ENCODE peak calls at places on chromosome 17, in eight cellular contexts. J is A549, O is posterior cingulate gyrus, L is cardiac fibroblast, Q is erythroblast, K is kidney glomerular epithelial cell, S is ovary, F is PC-9. N is an unnamed sample.

GRCh38 chr17:68511254-68511670 is 968 bp upstream of the PRKAR1A start:
- DNase-seq in Q (no peak), J (no peak), L (no peak), K (peak), F (no peak), O (no peak), S (no peak), N (no peak)

GRCh38 chr17:17685775-17686291 is 4.6 kb downstream of the RAI1 start:
- DNase-seq in J (peak), O (no peak), Q (peak), S (no peak), L (peak), F (peak), K (peak), N (peak)

GRCh38 chr17:21843318-21843865 is 151.1 kb downstream of the KCNJ18 start:
- DNase-seq in L (no peak), F (no peak), O (no peak), S (no peak), J (no peak), K (no peak), Q (no peak), N (no peak)

GRCh38 chr17:29042679-29043538 is at the start of gene PIPOX:
- DNase-seq in J (peak), S (no peak), Q (peak), K (peak), O (peak), L (peak), F (no peak), N (peak)

GRCh38 chr17:43010667-43011308 is 4.2 kb downstream of the IFI35 start:
- DNase-seq in Q (peak), S (no peak), O (no peak), F (peak), J (peak), K (no peak), L (no peak), N (no peak)

GRCh38 chr17:37089998-37090397 is 141.2 kb downstream of the AATF start:
- DNase-seq in O (no peak), F (no peak), K (no peak), S (no peak), Q (no peak), L (no peak), J (no peak), N (peak)

GRCh38 chr17:75110307-75110937 is 653 bp downstream of the ARMC7 start:
- DNase-seq in K (no peak), S (no peak), O (no peak), L (no peak), F (peak), J (peak), Q (peak), N (no peak)

GRCh38 chr17:74274060-74274702 is at the start of gene DNAI2:
- DNase-seq in K (no peak), F (no peak), J (no peak), Q (peak), O (no peak), S (peak), L (no peak), N (no peak)

GRCh38 chr17:45740553-45741330 is 43.4 kb upstream of the CRHR1 start:
- DNase-seq in L (peak), J (peak), K (peak), F (no peak), O (peak), S (no peak), Q (peak), N (peak)

GRCh38 chr17:42272576-42272975 is 3.6 kb downstream of the STAT5B start:
- DNase-seq in L (no peak), F (no peak), J (no peak), K (no peak), Q (peak), O (no peak), S (no peak), N (no peak)

GRCh38 chr17:77796201-77796860 is 162.2 kb upstream of the TNRC6C start:
- DNase-seq in Q (no peak), L (no peak), S (no peak), K (no peak), O (no peak), J (no peak), F (no peak), N (no peak)

N was measured in fibroblast of pulmonary artery.